ENCODE peak calls at places on chromosomes 4 and X, in four cellular contexts. P, A, V and Q are unnamed samples.

GRCh38 chrX:45035071-45035470 is 162.1 kb downstream of the KDM6A start:
- DNase-seq in P (no peak), A (no peak), V (no peak), Q (no peak)

GRCh38 chr4:1601533-1601835 is 82.6 kb downstream of the FAM53A start:
- DNase-seq in P (no peak), A (no peak), V (no peak), Q (no peak)

GRCh38 chr4:111494971-111495370 is 650.3 kb upstream of the FAM241A start:
- DNase-seq in P (no peak), A (no peak), V (no peak), Q (no peak)

GRCh38 chr4:97142405-97142804 is 1000.9 kb downstream of the STPG2 start:
- DNase-seq in P (no peak), A (no peak), V (no peak), Q (no peak)

GRCh38 chr4:19999331-19999730 is 252.4 kb upstream of the SLIT2 start:
- DNase-seq in P (no peak), A (no peak), V (no peak), Q (no peak)

GRCh38 chrX:30875957-30876356 is 13.1 kb downstream of the TAB3 start:
- DNase-seq in P (no peak), A (no peak), V (no peak), Q (no peak)

GRCh38 chr4:26583538-26583864 is 383 bp upstream of the TBC1D19 start:
- DNase-seq in P (no peak), A (no peak), V (no peak), Q (no peak)

GRCh38 chr4:42458686-42459085 is 61.4 kb downstream of the SHISA3 start:
- DNase-seq in P (no peak), A (no peak), V (no peak), Q (no peak)

GRCh38 chrX:24468245-24468644 is 3.2 kb downstream of the PDK3 start:
- DNase-seq in P (no peak), A (no peak), V (no peak), Q (no peak)

GRCh38 chr4:103915224-103915869 is 195.6 kb upstream of the TACR3 start:
- DNase-seq in P (no peak), A (no peak), V (no peak), Q (peak; percentile 18)

GRCh38 chr4:124025423-124025822 is 628.8 kb downstream of the SPRY1 start:
- DNase-seq in P (no peak), A (no peak), V (no peak), Q (no peak)

GRCh38 chrX:10529344-10529743 is 91.0 kb downstream of the MID1 start:
- DNase-seq in P (no peak), A (no peak), V (no peak), Q (no peak)

GRCh38 chrX:9337056-9337455 is 127.8 kb upstream of the TBL1X start:
- DNase-seq in P (no peak), A (no peak), V (no peak), Q (no peak)

GRCh38 chr4:86594559-86595425 is 677 bp downstream of the PTPN13 start:
- DNase-seq in P (peak; percentile 23), A (peak; percentile 30), V (peak; percentile 89), Q (peak; percentile 91)

GRCh38 chr4:152485726-152486276 is 50.1 kb downstream of the FBXW7 start:
- DNase-seq in P (no peak), A (peak; percentile 22), V (peak; percentile 11), Q (no peak)
- H3K4me3 ChIP-seq in P (no peak overlapping the region), A (no peak overlapping the region), V (no peak overlapping the region), Q (no peak overlapping the region)

GRCh38 chr4:74969507-74970474 is 36.9 kb downstream of the PARM1 start:
- DNase-seq in P (no peak), A (no peak), V (no peak), Q (no peak)

GRCh38 chr4:74968456-74969164 is 35.7 kb downstream of the PARM1 start:
- DNase-seq in P (no peak), A (no peak), V (no peak), Q (no peak)

GRCh38 chr4:74964311-74964710 is 31.4 kb downstream of the PARM1 start:
- DNase-seq in P (no peak), A (no peak), V (no peak), Q (no peak)

GRCh38 chr4:74970577-74970976 is 37.7 kb downstream of the PARM1 start:
- DNase-seq in P (no peak), A (no peak), V (no peak), Q (no peak)

GRCh38 chr4:74967324-74967723 is 34.4 kb downstream of the PARM1 start:
- DNase-seq in P (no peak), A (no peak), V (no peak), Q (no peak)
- H3K4me3 ChIP-seq in P (no peak overlapping the region), A (no peak overlapping the region), V (no peak overlapping the region), Q (no peak overlapping the region)

GRCh38 chrX:16124201-16124600 is 836 bp downstream of the GRPR start:
- DNase-seq in P (no peak), A (no peak), V (no peak), Q (no peak)

GRCh38 chrX:16119353-16120220 is 3.8 kb upstream of the GRPR start:
- DNase-seq in P (no peak), A (no peak), V (no peak), Q (no peak)

GRCh38 chrX:16125520-16126149 is 2.3 kb downstream of the GRPR start:
- DNase-seq in P (no peak), A (no peak), V (no peak), Q (no peak)

GRCh38 chrX:16120431-16120830 is 2.9 kb upstream of the GRPR start:
- DNase-seq in P (no peak), A (no peak), V (no peak), Q (no peak)

DNA sequence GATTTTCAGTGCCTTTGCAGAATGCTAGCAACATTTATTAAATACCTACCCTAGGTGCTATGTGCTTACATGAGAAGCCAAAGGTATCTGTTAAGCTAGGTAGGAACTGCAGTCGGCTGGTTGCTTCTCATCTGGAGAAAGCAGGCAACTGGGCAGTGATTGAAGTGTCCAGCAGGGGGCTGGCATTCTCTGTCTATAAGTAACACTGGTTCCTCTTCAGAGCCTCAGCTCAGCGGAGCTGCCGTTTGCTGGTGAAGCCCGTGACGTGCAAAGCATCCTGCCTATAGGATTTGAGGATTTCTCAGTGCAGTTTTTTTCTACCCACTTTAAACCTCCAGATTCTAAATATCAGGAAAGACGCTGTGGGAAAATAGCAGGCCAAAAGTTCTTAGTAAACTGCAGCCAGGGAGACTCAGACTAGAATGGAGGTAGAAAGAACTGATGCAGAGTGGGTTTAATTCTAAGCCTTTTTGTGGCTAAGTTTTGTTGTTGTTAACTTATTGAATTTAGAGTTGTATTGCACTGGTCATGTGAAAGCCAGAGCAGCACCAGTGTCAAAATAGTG is at the start of gene GRPR:
- DNase-seq in P (peak; percentile 77), A (peak; percentile 79), V (peak; percentile 46), Q (no peak)
- H3K4me3 ChIP-seq in P (no peak within 1 kb of the TSS), A (no peak within 1 kb of the TSS), V (no peak within 1 kb of the TSS), Q (no peak within 1 kb of the TSS)

DNA sequence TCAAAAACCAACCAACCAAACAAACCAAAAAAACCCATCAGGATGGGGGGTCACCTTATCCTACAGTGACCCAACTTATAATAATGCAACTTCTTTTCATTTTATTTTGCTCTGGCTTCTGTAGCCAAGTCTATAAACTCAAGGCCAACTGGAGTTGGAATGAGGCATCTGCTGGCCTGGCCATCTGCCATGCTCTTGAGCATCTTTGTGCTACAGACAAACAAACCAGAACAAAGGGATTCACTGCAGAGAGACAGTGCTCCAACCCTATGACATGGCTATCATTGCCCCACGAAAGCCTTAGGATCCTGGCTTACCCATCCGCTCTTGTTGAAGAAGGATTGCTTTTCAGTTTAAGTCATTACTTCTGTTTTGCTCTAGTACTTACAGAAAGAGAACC is 49.2 kb upstream of the SCRG1 start:
- DNase-seq in P (peak; percentile 21), A (no peak), V (peak; percentile 44), Q (no peak)
- H3K4me3 ChIP-seq in P (no peak overlapping the region), A (no peak overlapping the region), V (no peak overlapping the region), Q (no peak overlapping the region)

GRCh38 chrX:119042040-119042439 is 30.8 kb upstream of the CT47C1 start:
- DNase-seq in P (no peak), A (no peak), V (no peak), Q (no peak)
- H3K4me3 ChIP-seq in P (no peak overlapping the region), A (no peak overlapping the region), V (no peak overlapping the region), Q (no peak overlapping the region)

DNA sequence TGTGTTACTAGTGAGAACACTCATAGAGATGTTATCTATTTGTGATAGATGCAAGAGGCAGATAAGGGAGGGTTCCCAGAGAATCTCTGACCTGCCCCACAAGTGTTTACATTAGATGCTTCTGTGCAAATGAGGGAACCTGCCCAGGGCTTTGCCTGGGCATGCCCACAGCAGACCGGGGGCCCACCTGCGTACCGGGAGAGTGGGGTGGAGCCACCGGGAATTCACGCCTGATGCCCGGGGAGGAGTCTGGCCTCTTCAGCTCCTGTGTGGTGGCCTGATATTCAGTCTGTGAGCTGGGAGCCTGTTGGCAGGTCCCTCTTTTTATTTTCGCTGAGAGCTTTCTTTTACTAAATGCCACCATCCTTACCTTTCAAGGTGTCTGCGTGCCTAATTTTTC is 155.7 kb downstream of the SNCA start:
- DNase-seq in P (no peak), A (no peak), V (no peak), Q (no peak)
- H3K4me3 ChIP-seq in P (no peak overlapping the region), A (no peak overlapping the region), V (no peak overlapping the region), Q (no peak overlapping the region)